ENCODE peak calls at places on chromosomes 7 and 10, in six cellular contexts. T, Y, M, W, O and R are unnamed samples.

GRCh38 chr7:1700086-1700485 is 30.0 kb downstream of the ELFN1 start:
- DNase-seq in T (no peak), Y (peak; percentile 29), M (no peak), W (no peak), O (no peak), R (no peak)

GRCh38 chr10:88647216-88647615 is 17.0 kb upstream of the LIPF start:
- DNase-seq in T (no peak), Y (no peak), M (no peak), W (no peak), O (no peak), R (no peak)

GRCh38 chr7:2821842-2822507 is 22.1 kb downstream of the GNA12 start:
- DNase-seq in T (no peak), Y (no peak), M (no peak), W (no peak), O (no peak), R (no peak)

GRCh38 chr10:72308320-72308987 is 34.7 kb downstream of the DDIT4 start:
- DNase-seq in T (no peak), Y (no peak), M (peak; percentile 64), W (no peak), O (peak; percentile 72), R (no peak)

GRCh38 chr7:47992446-47992845 is 13.0 kb upstream of the HUS1 start:
- DNase-seq in T (peak; percentile 11), Y (no peak), M (no peak), W (no peak), O (no peak), R (no peak)

GRCh38 chr7:37527109-37527508 is 78.4 kb upstream of the ELMO1 start:
- DNase-seq in T (no peak), Y (no peak), M (no peak), W (no peak), O (no peak), R (no peak)

GRCh38 chr10:2949948-2950354 is 117.4 kb upstream of the PFKP start:
- DNase-seq in T (no peak), Y (no peak), M (no peak), W (peak; percentile 43), O (no peak), R (no peak)

GRCh38 chr7:127776776-127777390 is 124.9 kb downstream of the SND1 start:
- DNase-seq in T (no peak), Y (no peak), M (no peak), W (no peak), O (no peak), R (no peak)

GRCh38 chr7:155988421-155988820 is 176.2 kb upstream of the SHH start:
- DNase-seq in T (no peak), Y (peak; percentile 23), M (no peak), W (no peak), O (no peak), R (no peak)

GRCh38 chr7:38781991-38782390 is 127.0 kb downstream of the VPS41 start:
- DNase-seq in T (peak; percentile 35), Y (no peak), M (no peak), W (no peak), O (no peak), R (no peak)

GRCh38 chr7:47639495-47640110 is 57.7 kb upstream of the TNS3 start:
- DNase-seq in T (no peak), Y (no peak), M (no peak), W (no peak), O (no peak), R (no peak)

GRCh38 chr10:14688606-14689005 is 86.1 kb downstream of the FAM107B start:
- DNase-seq in T (no peak), Y (no peak), M (no peak), W (no peak), O (no peak), R (no peak)

GRCh38 chr7:47371733-47372368 is 210.1 kb downstream of the TNS3 start:
- DNase-seq in T (peak; percentile 30), Y (no peak), M (no peak), W (no peak), O (peak; percentile 58), R (no peak)

GRCh38 chr7:18345641-18346234 is 149.8 kb upstream of the HDAC9 start:
- DNase-seq in T (peak; percentile 88), Y (peak; percentile 57), M (peak; percentile 35), W (no peak), O (peak; percentile 25), R (peak; percentile 46)

GRCh38 chr7:134394046-134394445 is 64.9 kb downstream of the AKR1B1 start:
- DNase-seq in T (no peak), Y (no peak), M (no peak), W (no peak), O (no peak), R (no peak)

GRCh38 chr7:7416031-7416968 is 119.4 kb downstream of the COL28A1 start:
- DNase-seq in T (no peak), Y (no peak), M (no peak), W (no peak), O (no peak), R (no peak)

GRCh38 chr7:70420263-70420662 is 711.7 kb upstream of the GALNT17 start:
- DNase-seq in T (no peak), Y (no peak), M (no peak), W (no peak), O (no peak), R (no peak)

GRCh38 chr7:155816192-155816508 is 3.9 kb upstream of the SHH start:
- DNase-seq in T (no peak), Y (no peak), M (no peak), W (no peak), O (no peak), R (no peak)

GRCh38 chr7:105773030-105773460 is 103.4 kb downstream of the ATXN7L1 start:
- DNase-seq in T (peak; percentile 93), Y (no peak), M (no peak), W (no peak), O (no peak), R (no peak)

GRCh38 chr7:66359656-66360211 is 154.6 kb downstream of the TPST1 start:
- DNase-seq in T (no peak), Y (no peak), M (no peak), W (no peak), O (no peak), R (no peak)

GRCh38 chr10:75511011-75511410 is 79.6 kb downstream of the LRMDA start:
- DNase-seq in T (no peak), Y (no peak), M (no peak), W (no peak), O (no peak), R (no peak)

GRCh38 chr7:99386584-99387238 is 12.2 kb downstream of the ARPC1B start:
- DNase-seq in T (peak; percentile 64), Y (no peak), M (peak; percentile 67), W (no peak), O (no peak), R (no peak)

GRCh38 chr7:24477807-24478655 is 95.2 kb upstream of the PALS2 start:
- DNase-seq in T (peak; percentile 85), Y (no peak), M (peak; percentile 89), W (no peak), O (peak; percentile 23), R (peak; percentile 27)

GRCh38 chr7:140315498-140316164 is 82.7 kb downstream of the SLC37A3 start:
- DNase-seq in T (no peak), Y (no peak), M (no peak), W (no peak), O (no peak), R (no peak)

GRCh38 chr10:47371629-47372485 is 12.2 kb downstream of the ZNF488 start:
- DNase-seq in T (no peak), Y (peak; percentile 41), M (no peak), W (no peak), O (no peak), R (no peak)

DNA sequence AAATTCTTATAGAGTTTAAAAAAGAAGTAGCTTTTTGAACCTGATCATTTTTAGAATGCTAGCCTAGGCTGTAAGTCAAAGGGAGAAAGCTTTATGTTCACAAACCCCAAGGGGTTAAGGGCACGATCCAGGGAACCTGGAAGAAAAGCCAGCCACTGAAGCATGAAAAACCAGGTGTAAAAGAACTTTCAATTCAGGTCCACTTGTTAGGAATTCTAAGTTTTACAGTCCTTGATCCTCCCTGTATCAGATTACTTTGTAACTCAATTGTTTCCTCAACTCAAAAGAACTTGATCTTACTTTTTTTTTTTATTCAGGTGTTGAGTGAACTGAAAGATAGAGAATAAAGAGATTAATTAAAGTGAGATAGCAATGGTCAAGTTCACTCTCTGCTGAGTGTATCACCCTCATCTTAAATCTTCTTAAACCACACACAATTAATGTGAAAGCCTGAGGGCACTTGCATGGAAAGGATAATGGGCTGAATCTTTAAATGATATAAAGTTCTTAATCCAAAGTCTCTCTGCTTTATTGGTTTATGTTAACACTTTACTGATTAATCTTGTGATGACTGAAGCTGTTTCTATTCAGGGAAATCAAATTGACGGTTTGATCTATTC is 672.2 kb upstream of the LRRN3 start:
- DNase-seq in T (peak; percentile 11), Y (no peak), M (no peak), W (no peak), O (no peak), R (no peak)
- TF ChIP-seq CREB1 in T (no peak), Y (no peak), M (no peak), W (no peak), O (no peak), R (no peak)

DNA sequence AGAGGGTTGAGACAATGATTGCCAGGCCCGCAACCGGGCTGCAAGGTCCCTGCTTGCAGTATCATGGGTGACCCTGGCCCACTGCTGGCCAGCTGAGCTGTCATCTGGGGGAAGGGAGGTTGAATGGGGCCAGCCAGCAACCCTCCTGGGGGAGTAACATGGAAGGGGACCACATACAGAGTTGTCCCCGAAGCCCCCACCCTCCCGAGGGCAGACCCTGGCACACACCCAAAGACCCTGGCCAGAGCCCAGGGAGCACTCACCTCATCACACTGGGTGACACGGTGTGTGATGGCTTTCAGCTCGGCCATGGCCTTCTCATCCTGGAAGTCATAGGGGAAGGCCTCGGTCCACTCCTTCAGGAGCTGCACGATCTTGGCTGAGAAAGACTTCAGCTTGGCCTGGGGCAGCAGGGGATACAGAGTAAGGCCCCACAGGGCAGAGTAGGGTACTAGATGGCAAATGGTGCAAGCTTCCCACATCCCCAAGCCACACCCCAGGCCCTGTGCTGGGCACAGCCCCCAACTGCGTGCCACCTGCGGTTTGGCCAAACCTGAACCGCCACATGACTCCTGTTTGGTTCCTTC is 63.4 kb downstream of the CSGALNACT2 start:
- DNase-seq in T (no peak), Y (peak; percentile 43), M (no peak), W (no peak), O (no peak), R (no peak)
- TF ChIP-seq CREB1 in T (no peak), Y (no peak), M (no peak), W (no peak), O (no peak), R (no peak)

GRCh38 chr7:26182283-26182682 is 18.3 kb downstream of the HNRNPA2B1 start:
- DNase-seq in T (no peak), Y (no peak), M (no peak), W (no peak), O (no peak), R (no peak)

GRCh38 chr7:26181474-26182227 is 18.9 kb downstream of the HNRNPA2B1 start:
- DNase-seq in T (no peak), Y (no peak), M (no peak), W (no peak), O (no peak), R (no peak)

GRCh38 chr7:26179826-26180497 is 20.6 kb downstream of the HNRNPA2B1 start:
- DNase-seq in T (no peak), Y (no peak), M (no peak), W (no peak), O (no peak), R (no peak)

GRCh38 chr7:26179422-26179821 is 21.1 kb downstream of the HNRNPA2B1 start:
- DNase-seq in T (no peak), Y (no peak), M (no peak), W (no peak), O (no peak), R (no peak)

GRCh38 chr7:26180792-26181198 is 19.8 kb downstream of the HNRNPA2B1 start:
- DNase-seq in T (no peak), Y (no peak), M (no peak), W (no peak), O (no peak), R (no peak)
- TF ChIP-seq CREB1 in T (no peak), Y (no peak), M (no peak), W (no peak), O (peak; percentile 88), R (no peak)

GRCh38 chr7:116674508-116675173 is 2.6 kb downstream of the MET start:
- DNase-seq in T (peak; percentile 33), Y (no peak), M (no peak), W (no peak), O (no peak), R (no peak)
- TF ChIP-seq CREB1 in T (no peak), Y (no peak), M (no peak), W (no peak), O (no peak), R (no peak)